ENCODE peak calls at places on chromosomes 13 and 19, in ten cellular contexts. W is naive thymus-derived CD4-positive, alpha-beta T cell; C is T-helper 17 cell; R is heart left ventricle; F is CD4-positive, alpha-beta memory T cell; G is psoas muscle; H is mammary epithelial cell; T is lower lobe of right lung; L is endodermal cell; O is IMR-90. D is an unnamed sample. For H3K9me3, the result is how much of the 10 kb centered on the place peaks cover.

GRCh38 chr13:101673360-101674105 is 221.1 kb downstream of the ITGBL1 start:
- DNase-seq in W (no peak), C (no peak), R (no peak), F (no peak), G (no peak), H (peak), T (no peak), L (no peak), O (no peak), D (no peak)

GRCh38 chr13:70203661-70204229 is 95.5 kb upstream of the KLHL1 start:
- DNase-seq in W (no peak), C (no peak), R (no peak), F (no peak), G (no peak), H (no peak), T (no peak), L (no peak), O (no peak), D (no peak)

GRCh38 chr13:39779337-39780270 is 124.1 kb downstream of the COG6 start:
- DNase-seq in W (peak), C (no peak), R (no peak), F (peak), G (no peak), H (no peak), T (no peak), L (no peak), O (peak), D (no peak)

GRCh38 chr13:48749699-48750473 is 96.2 kb downstream of the CYSLTR2 start:
- DNase-seq in W (no peak), C (no peak), R (peak), F (peak), G (peak), H (peak), T (peak), L (peak), O (peak), D (no peak)

GRCh38 chr13:98206946-98207345 is 29.9 kb upstream of the RNF113B start:
- DNase-seq in W (no peak), C (no peak), R (no peak), F (no peak), G (no peak), H (no peak), T (no peak), L (no peak), O (peak), D (no peak)

GRCh38 chr13:100674363-100674847 is at the start of gene TMTC4:
- DNase-seq in W (no peak), C (no peak), R (no peak), F (no peak), G (no peak), H (no peak), T (no peak), L (no peak), O (no peak), D (no peak)

GRCh38 chr19:54620464-54620863 is 9.8 kb upstream of the LILRB1 start:
- DNase-seq in W (no peak), C (no peak), R (no peak), F (no peak), G (no peak), H (no peak), T (no peak), L (no peak), O (no peak), D (no peak)

GRCh38 chr19:6806488-6806887 is 34.0 kb downstream of the VAV1 start:
- DNase-seq in W (no peak), C (no peak), R (no peak), F (no peak), G (no peak), H (no peak), T (no peak), L (no peak), O (no peak), D (no peak)

GRCh38 chr19:29566496-29567054 is 39.5 kb upstream of the POP4 start:
- DNase-seq in W (no peak), C (no peak), R (no peak), F (no peak), G (no peak), H (no peak), T (no peak), L (no peak), O (no peak), D (no peak)

GRCh38 chr19:57779220-57779845 is 9.9 kb downstream of the ZNF586 start:
- DNase-seq in W (no peak), C (no peak), R (no peak), F (no peak), G (no peak), H (no peak), T (no peak), L (no peak), O (no peak), D (no peak)

GRCh38 chr13:74629985-74630384 is 495.8 kb upstream of the KLF12 start:
- DNase-seq in W (no peak), C (no peak), R (no peak), F (no peak), G (no peak), H (no peak), T (no peak), L (no peak), O (no peak), D (no peak)

GRCh38 chr19:45446295-45446694 is 21.5 kb upstream of the FOSB start:
- DNase-seq in W (no peak), C (no peak), R (no peak), F (no peak), G (no peak), H (peak), T (no peak), L (no peak), O (peak), D (no peak)

GRCh38 chr19:46521241-46521640 is 25.6 kb upstream of the PNMA8B start:
- DNase-seq in W (no peak), C (no peak), R (no peak), F (no peak), G (no peak), H (no peak), T (no peak), L (no peak), O (no peak), D (no peak)

GRCh38 chr13:64938660-64939059 is 2291.5 kb downstream of the PCDH9 start:
- DNase-seq in W (no peak), C (no peak), R (no peak), F (no peak), G (no peak), H (no peak), T (no peak), L (no peak), O (no peak), D (no peak)

GRCh38 chr13:57314897-57315520 is 148.0 kb downstream of the PRR20E start:
- DNase-seq in W (no peak), C (no peak), R (no peak), F (no peak), G (no peak), H (no peak), T (no peak), L (no peak), O (no peak), D (no peak)

GRCh38 chr13:24220086-24220703 is 59.7 kb downstream of the SPATA13 start:
- DNase-seq in W (peak), C (no peak), R (peak), F (peak), G (no peak), H (peak), T (no peak), L (peak), O (peak), D (no peak)

GRCh38 chr13:51221674-51222509 is at the start of gene FAM124A:
- DNase-seq in W (peak), C (peak), R (peak), F (no peak), G (peak), H (no peak), T (peak), L (peak), O (peak), D (no peak)

GRCh38 chr19:50843205-50843604 is 9.8 kb upstream of the KLK15 start:
- DNase-seq in W (no peak), C (no peak), R (no peak), F (no peak), G (no peak), H (no peak), T (no peak), L (no peak), O (no peak), D (no peak)

GRCh38 chr19:45184115-45184514 is 5.5 kb downstream of the BLOC1S3 start:
- DNase-seq in W (no peak), C (no peak), R (no peak), F (no peak), G (no peak), H (no peak), T (no peak), L (no peak), O (no peak), D (no peak)

GRCh38 chr19:1312732-1313694 is 27.3 kb downstream of the EFNA2 start:
- DNase-seq in W (no peak), C (no peak), R (no peak), F (no peak), G (no peak), H (peak), T (no peak), L (peak), O (peak), D (no peak)

GRCh38 chr13:78239681-78240080 is 321.1 kb upstream of the EDNRB start:
- DNase-seq in W (no peak), C (no peak), R (no peak), F (no peak), G (no peak), H (no peak), T (no peak), L (peak), O (peak), D (no peak)

GRCh38 chr19:4256563-4256962 is 9.7 kb downstream of the YJU2 start:
- DNase-seq in W (no peak), C (no peak), R (no peak), F (no peak), G (no peak), H (no peak), T (no peak), L (peak), O (no peak), D (no peak)

GRCh38 chr19:16588824-16589577 is 16.8 kb upstream of the SLC35E1 start:
- DNase-seq in W (no peak), C (no peak), R (no peak), F (no peak), G (no peak), H (no peak), T (no peak), L (no peak), O (no peak), D (no peak)

GRCh38 chr13:108828053-108828806 is 198.8 kb downstream of the MYO16 start:
- DNase-seq in W (no peak), C (no peak), R (no peak), F (no peak), G (no peak), H (peak), T (no peak), L (no peak), O (no peak), D (no peak)

GRCh38 chr13:111267784-111268183 is 52.7 kb upstream of the TEX29 start:
- DNase-seq in W (no peak), C (no peak), R (no peak), F (no peak), G (no peak), H (no peak), T (no peak), L (no peak), O (peak), D (no peak)

GRCh38 chr19:56405062-56405461 is 930 bp downstream of the ZNF583 start:
- DNase-seq in W (no peak), C (no peak), R (no peak), F (no peak), G (no peak), H (no peak), T (no peak), L (no peak), O (no peak), D (no peak)

GRCh38 chr19:56400485-56400884 is 3.6 kb upstream of the ZNF583 start:
- DNase-seq in W (no peak), C (no peak), R (no peak), F (no peak), G (no peak), H (no peak), T (no peak), L (no peak), O (no peak), D (no peak)

GRCh38 chr19:56403764-56404704 is at the start of gene ZNF583:
- DNase-seq in W (peak), C (peak), R (peak), F (peak), G (peak), H (peak), T (peak), L (peak), O (peak), D (peak)

GRCh38 chr19:56404705-56405056 is 549 bp downstream of the ZNF583 start:
- DNase-seq in W (no peak), C (no peak), R (no peak), F (no peak), G (no peak), H (no peak), T (no peak), L (no peak), O (no peak), D (no peak)

DNA sequence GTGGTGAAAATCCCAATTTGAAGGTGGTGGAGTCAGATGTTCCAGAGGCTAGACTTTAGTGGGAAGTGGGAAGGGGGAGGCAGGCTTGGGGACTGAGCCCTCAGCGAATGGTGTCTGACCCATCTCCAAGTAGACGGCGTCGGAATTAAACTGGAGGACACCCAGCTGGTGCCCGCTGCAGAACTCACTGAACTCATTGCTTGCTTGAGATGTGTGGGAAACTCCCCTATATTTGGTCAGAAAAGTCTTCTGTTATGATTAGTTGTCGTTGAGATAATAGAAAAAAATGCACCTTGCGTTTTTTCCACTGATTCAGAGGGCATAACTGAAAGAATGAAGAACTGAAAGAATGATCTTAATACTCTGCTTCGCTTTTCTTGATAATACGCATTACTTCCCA is 871 bp upstream of the ZNF583 start:
- DNase-seq in W (no peak), C (no peak), R (no peak), F (peak), G (no peak), H (no peak), T (no peak), L (no peak), O (peak), D (no peak)
- H3K9me3 ChIP-seq in W (under half), C (under half), R (half or more), F (under half), G (half or more), H (under half), T (under half), L (half or more), O (under half), D (under half)

GRCh38 chr13:19067767-19068166 is 113.9 kb downstream of the TUBA3C start:
- DNase-seq in W (no peak), C (no peak), R (no peak), F (no peak), G (no peak), H (no peak), T (no peak), L (no peak), O (no peak), D (no peak)
- H3K9me3 ChIP-seq in W (under half), C (under half), R (under half), F (under half), G (under half), H (under half), T (under half), L (half or more), O (under half), D (under half)

GRCh38 chr19:23377276-23377675 is 18.0 kb downstream of the ZNF91 start:
- DNase-seq in W (no peak), C (no peak), R (no peak), F (no peak), G (no peak), H (no peak), T (no peak), L (no peak), O (no peak), D (no peak)

GRCh38 chr19:23384166-23384565 is 11.1 kb downstream of the ZNF91 start:
- DNase-seq in W (no peak), C (no peak), R (no peak), F (no peak), G (no peak), H (no peak), T (no peak), L (no peak), O (no peak), D (no peak)

GRCh38 chr19:23381114-23381513 is 14.2 kb downstream of the ZNF91 start:
- DNase-seq in W (no peak), C (no peak), R (no peak), F (no peak), G (no peak), H (no peak), T (no peak), L (no peak), O (no peak), D (no peak)

GRCh38 chr19:23382955-23383354 is 12.3 kb downstream of the ZNF91 start:
- DNase-seq in W (no peak), C (no peak), R (no peak), F (no peak), G (no peak), H (no peak), T (no peak), L (no peak), O (no peak), D (no peak)

DNA sequence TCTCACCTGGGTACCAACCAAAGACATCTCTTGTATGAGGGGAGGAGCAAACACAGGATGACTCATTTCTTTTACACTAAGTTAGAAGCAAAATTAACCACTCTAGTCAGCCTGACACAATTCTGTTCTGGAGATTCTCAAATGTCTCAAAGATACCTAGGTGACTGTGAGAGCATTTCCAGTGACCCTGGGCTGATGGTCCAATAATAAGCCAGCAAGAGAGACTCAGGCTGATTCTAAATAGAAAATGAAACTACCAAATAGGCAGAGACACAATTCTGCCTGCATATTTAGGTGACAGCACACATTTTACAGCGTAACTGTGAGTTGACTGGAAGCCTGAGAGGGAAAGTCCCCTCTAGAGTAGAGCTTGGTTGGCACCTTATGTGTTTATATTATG is 16.3 kb downstream of the ZNF91 start:
- DNase-seq in W (no peak), C (no peak), R (no peak), F (no peak), G (no peak), H (peak), T (no peak), L (no peak), O (no peak), D (no peak)
- H3K9me3 ChIP-seq in W (under half), C (under half), R (under half), F (under half), G (half or more), H (under half), T (half or more), L (half or more), O (under half), D (under half)

DNA sequence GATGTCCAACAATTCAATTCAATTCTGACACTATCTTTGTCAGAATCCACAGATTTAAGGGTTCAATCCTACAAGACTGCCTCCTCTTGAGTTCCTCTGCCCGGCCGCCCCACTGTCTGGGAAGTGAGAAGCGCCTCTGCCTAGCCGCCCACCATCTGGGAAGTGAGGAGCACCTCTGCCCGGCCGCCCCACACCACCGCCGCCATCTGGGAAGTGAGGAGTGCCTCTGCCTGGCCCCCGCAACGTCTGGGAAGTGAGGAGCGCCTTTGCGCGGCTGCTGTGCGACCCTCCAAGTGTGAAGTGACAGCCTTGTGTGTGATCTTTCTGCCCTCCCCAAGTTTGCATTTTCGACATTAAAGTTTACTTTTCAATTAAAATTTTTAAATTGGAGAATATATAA is 6.0 kb downstream of the ZNF614 start:
- DNase-seq in W (no peak), C (no peak), R (no peak), F (no peak), G (no peak), H (no peak), T (no peak), L (no peak), O (no peak), D (no peak)
- H3K9me3 ChIP-seq in W (under half), C (half or more), R (half or more), F (half or more), G (half or more), H (under half), T (half or more), L (half or more), O (under half), D (half or more)

GRCh38 chr19:34744896-34745690 is 11.1 kb downstream of the ZNF181 start:
- DNase-seq in W (no peak), C (no peak), R (no peak), F (no peak), G (no peak), H (no peak), T (no peak), L (no peak), O (no peak), D (no peak)
- H3K9me3 ChIP-seq in W (under half), C (under half), R (half or more), F (under half), G (under half), H (under half), T (half or more), L (under half), O (under half), D (half or more)

DNA sequence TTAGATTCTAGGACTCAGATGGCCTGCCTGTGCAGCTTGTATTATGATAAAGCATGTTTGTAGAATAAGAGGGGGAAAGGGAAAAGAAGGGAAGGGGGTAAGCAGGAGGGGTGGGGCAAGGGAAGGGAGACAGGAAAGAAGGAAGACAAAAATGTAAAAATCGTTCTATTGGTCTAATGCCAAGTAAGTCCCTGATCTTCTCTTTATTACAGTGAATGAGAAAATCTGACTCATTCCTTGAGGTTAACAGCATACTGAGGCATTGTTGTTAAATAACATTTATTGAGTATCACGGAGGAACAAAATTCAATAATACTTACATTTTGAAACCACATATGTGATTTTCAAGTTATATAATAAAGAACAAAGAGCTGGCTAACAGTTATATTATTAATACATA is 1534.7 kb downstream of the OLFM4 start:
- DNase-seq in W (no peak), C (no peak), R (no peak), F (no peak), G (no peak), H (no peak), T (no peak), L (no peak), O (no peak), D (no peak)
- H3K9me3 ChIP-seq in W (under half), C (under half), R (under half), F (under half), G (under half), H (under half), T (under half), L (under half), O (under half), D (under half)

D was measured in breast epithelium.